ENCODE peak calls at places on chromosomes 2 and 18, in nine cellular contexts. One of them, this sample, is unnamed.

GRCh38 chr2:195613922-195614321 is 43.1 kb upstream of the SLC39A10 start:
- DNase-seq in PC-3: peak
- DNase-seq in GM12892: no peak
- DNase-seq in NCI-H1436: no peak
- DNase-seq in effector memory CD8-positive, alpha-beta T cell: no peak
- DNase-seq in H9: no peak
- DNase-seq in KBM-7: no peak
- DNase-seq in left kidney: peak
- DNase-seq in amygdala: no peak
- DNase-seq in this sample: no peak

GRCh38 chr2:1617425-1618021 is 126.8 kb downstream of the PXDN start:
- DNase-seq in KBM-7: no peak
- DNase-seq in NCI-H1436: no peak
- DNase-seq in amygdala: no peak
- DNase-seq in effector memory CD8-positive, alpha-beta T cell: no peak
- DNase-seq in H9: no peak
- DNase-seq in PC-3: peak
- DNase-seq in left kidney: no peak
- DNase-seq in GM12892: no peak
- DNase-seq in this sample: no peak

GRCh38 chr2:220163486-220163885 is 536.1 kb downstream of the SLC4A3 start:
- DNase-seq in NCI-H1436: no peak
- DNase-seq in PC-3: peak
- DNase-seq in amygdala: no peak
- DNase-seq in H9: no peak
- DNase-seq in effector memory CD8-positive, alpha-beta T cell: no peak
- DNase-seq in GM12892: no peak
- DNase-seq in left kidney: no peak
- DNase-seq in KBM-7: no peak
- DNase-seq in this sample: no peak

GRCh38 chr18:28288784-28289183 is 111.9 kb upstream of the CDH2 start:
- DNase-seq in NCI-H1436: no peak
- DNase-seq in amygdala: no peak
- DNase-seq in PC-3: no peak
- DNase-seq in left kidney: no peak
- DNase-seq in KBM-7: no peak
- DNase-seq in GM12892: no peak
- DNase-seq in effector memory CD8-positive, alpha-beta T cell: no peak
- DNase-seq in H9: no peak
- DNase-seq in this sample: no peak

GRCh38 chr2:64400733-64401500 is 53.0 kb upstream of the LGALSL start:
- DNase-seq in GM12892: no peak
- DNase-seq in H9: no peak
- DNase-seq in effector memory CD8-positive, alpha-beta T cell: no peak
- DNase-seq in left kidney: peak
- DNase-seq in amygdala: no peak
- DNase-seq in PC-3: peak
- DNase-seq in NCI-H1436: no peak
- DNase-seq in KBM-7: no peak
- DNase-seq in this sample: no peak

GRCh38 chr2:231399853-231400667 is 4.5 kb downstream of the B3GNT7 start:
- DNase-seq in GM12892: no peak
- DNase-seq in left kidney: peak
- DNase-seq in NCI-H1436: no peak
- DNase-seq in KBM-7: no peak
- DNase-seq in effector memory CD8-positive, alpha-beta T cell: no peak
- DNase-seq in PC-3: peak
- DNase-seq in amygdala: peak
- DNase-seq in H9: no peak
- DNase-seq in this sample: no peak

GRCh38 chr2:111686994-111687393 is 197.0 kb downstream of the ANAPC1 start:
- DNase-seq in KBM-7: no peak
- DNase-seq in GM12892: no peak
- DNase-seq in effector memory CD8-positive, alpha-beta T cell: no peak
- DNase-seq in left kidney: no peak
- DNase-seq in NCI-H1436: no peak
- DNase-seq in H9: no peak
- DNase-seq in PC-3: no peak
- DNase-seq in amygdala: no peak
- DNase-seq in this sample: no peak

GRCh38 chr2:240507778-240508251 is 50.0 kb downstream of the ANKMY1 start:
- DNase-seq in GM12892: no peak
- DNase-seq in effector memory CD8-positive, alpha-beta T cell: no peak
- DNase-seq in H9: peak
- DNase-seq in PC-3: no peak
- DNase-seq in amygdala: no peak
- DNase-seq in KBM-7: no peak
- DNase-seq in NCI-H1436: no peak
- DNase-seq in left kidney: no peak
- DNase-seq in this sample: no peak

GRCh38 chr18:28198588-28198987 is 21.7 kb upstream of the CDH2 start:
- DNase-seq in NCI-H1436: no peak
- DNase-seq in H9: no peak
- DNase-seq in effector memory CD8-positive, alpha-beta T cell: no peak
- DNase-seq in GM12892: no peak
- DNase-seq in PC-3: no peak
- DNase-seq in KBM-7: no peak
- DNase-seq in left kidney: no peak
- DNase-seq in amygdala: no peak
- DNase-seq in this sample: no peak

GRCh38 chr18:50642439-50642838 is 82.6 kb downstream of the MAPK4 start:
- DNase-seq in left kidney: no peak
- DNase-seq in amygdala: no peak
- DNase-seq in GM12892: no peak
- DNase-seq in effector memory CD8-positive, alpha-beta T cell: no peak
- DNase-seq in NCI-H1436: no peak
- DNase-seq in PC-3: no peak
- DNase-seq in KBM-7: no peak
- DNase-seq in H9: no peak
- DNase-seq in this sample: no peak

GRCh38 chr2:192146069-192147006 is 48.4 kb downstream of the TMEFF2 start:
- DNase-seq in PC-3: peak
- DNase-seq in left kidney: no peak
- DNase-seq in effector memory CD8-positive, alpha-beta T cell: no peak
- DNase-seq in NCI-H1436: no peak
- DNase-seq in KBM-7: no peak
- DNase-seq in amygdala: no peak
- DNase-seq in H9: no peak
- DNase-seq in GM12892: no peak
- DNase-seq in this sample: no peak

GRCh38 chr2:240224676-240225075 is 84.2 kb upstream of the OTOS start:
- DNase-seq in KBM-7: no peak
- DNase-seq in left kidney: peak
- DNase-seq in amygdala: no peak
- DNase-seq in NCI-H1436: no peak
- DNase-seq in H9: no peak
- DNase-seq in effector memory CD8-positive, alpha-beta T cell: no peak
- DNase-seq in GM12892: no peak
- DNase-seq in PC-3: peak
- DNase-seq in this sample: no peak

GRCh38 chr18:44715245-44715644 is 34.6 kb downstream of the SETBP1 start:
- DNase-seq in GM12892: no peak
- DNase-seq in PC-3: peak
- DNase-seq in NCI-H1436: no peak
- DNase-seq in amygdala: no peak
- DNase-seq in KBM-7: no peak
- DNase-seq in H9: no peak
- DNase-seq in effector memory CD8-positive, alpha-beta T cell: no peak
- DNase-seq in left kidney: peak
- DNase-seq in this sample: no peak

GRCh38 chr2:33108483-33109443 is 162.0 kb downstream of the LTBP1 start:
- DNase-seq in PC-3: no peak
- DNase-seq in left kidney: peak
- DNase-seq in H9: no peak
- DNase-seq in amygdala: no peak
- DNase-seq in GM12892: no peak
- DNase-seq in KBM-7: no peak
- DNase-seq in NCI-H1436: no peak
- DNase-seq in effector memory CD8-positive, alpha-beta T cell: no peak
- DNase-seq in this sample: no peak

GRCh38 chr2:11389551-11390528 is 45.4 kb upstream of the ROCK2 start:
- DNase-seq in effector memory CD8-positive, alpha-beta T cell: no peak
- DNase-seq in NCI-H1436: no peak
- DNase-seq in PC-3: peak
- DNase-seq in H9: no peak
- DNase-seq in amygdala: no peak
- DNase-seq in left kidney: peak
- DNase-seq in KBM-7: no peak
- DNase-seq in GM12892: no peak
- DNase-seq in this sample: no peak

GRCh38 chr18:48728204-48728833 is 189.5 kb downstream of the CTIF start:
- DNase-seq in GM12892: no peak
- DNase-seq in left kidney: no peak
- DNase-seq in PC-3: peak
- DNase-seq in H9: no peak
- DNase-seq in effector memory CD8-positive, alpha-beta T cell: no peak
- DNase-seq in KBM-7: peak
- DNase-seq in amygdala: no peak
- DNase-seq in NCI-H1436: no peak
- DNase-seq in this sample: no peak

GRCh38 chr2:65636024-65636423 is 203.6 kb upstream of the SPRED2 start:
- DNase-seq in GM12892: no peak
- DNase-seq in NCI-H1436: no peak
- DNase-seq in KBM-7: no peak
- DNase-seq in amygdala: no peak
- DNase-seq in PC-3: no peak
- DNase-seq in H9: no peak
- DNase-seq in effector memory CD8-positive, alpha-beta T cell: no peak
- DNase-seq in left kidney: no peak
- DNase-seq in this sample: no peak

GRCh38 chr2:42810971-42811865 is 18.8 kb upstream of the HAAO start:
- DNase-seq in NCI-H1436: peak
- DNase-seq in H9: peak
- DNase-seq in effector memory CD8-positive, alpha-beta T cell: peak
- DNase-seq in KBM-7: no peak
- DNase-seq in amygdala: no peak
- DNase-seq in GM12892: peak
- DNase-seq in PC-3: no peak
- DNase-seq in left kidney: peak
- DNase-seq in this sample: peak

This sample was measured in stimulated activated naive CD4-positive, alpha-beta T cell.